ENCODE peak calls at places on chromosomes 11 and 22, in eight cellular contexts. One of them, this sample, is unnamed.

GRCh38 chr22:31748490-31748889 is 1.4 kb downstream of the PRR14L start:
- DNase-seq in M059J: no peak
- DNase-seq in PC-3: peak
- DNase-seq in NCI-H187: no peak
- DNase-seq in iPS-NIHi11: no peak
- DNase-seq in activated CD8-positive, alpha-beta memory T cell treated with anti-CD3 and anti-CD28 coated beads, Interleukin-2, amount 50 U/mL, for 48 hours: no peak
- DNase-seq in hippocampal formation: no peak
- DNase-seq in lower lobe of right lung: no peak
- DNase-seq in this sample: no peak

GRCh38 chr11:47394322-47395224 is 13.8 kb upstream of the SLC39A13 start:
- DNase-seq in M059J: no peak
- DNase-seq in PC-3: no peak
- DNase-seq in NCI-H187: no peak
- DNase-seq in iPS-NIHi11: peak
- DNase-seq in activated CD8-positive, alpha-beta memory T cell treated with anti-CD3 and anti-CD28 coated beads, Interleukin-2, amount 50 U/mL, for 48 hours: peak
- DNase-seq in hippocampal formation: no peak
- DNase-seq in lower lobe of right lung: peak
- DNase-seq in this sample: no peak

GRCh38 chr11:100576044-100577021 is 110.8 kb upstream of the ARHGAP42 start:
- DNase-seq in M059J: peak
- DNase-seq in PC-3: peak
- DNase-seq in NCI-H187: no peak
- DNase-seq in iPS-NIHi11: peak
- DNase-seq in activated CD8-positive, alpha-beta memory T cell treated with anti-CD3 and anti-CD28 coated beads, Interleukin-2, amount 50 U/mL, for 48 hours: no peak
- DNase-seq in hippocampal formation: peak
- DNase-seq in lower lobe of right lung: no peak
- DNase-seq in this sample: no peak

GRCh38 chr22:21587803-21588611 is 20.5 kb downstream of the UBE2L3 start:
- DNase-seq in M059J: peak
- DNase-seq in PC-3: no peak
- DNase-seq in NCI-H187: no peak
- DNase-seq in iPS-NIHi11: no peak
- DNase-seq in activated CD8-positive, alpha-beta memory T cell treated with anti-CD3 and anti-CD28 coated beads, Interleukin-2, amount 50 U/mL, for 48 hours: peak
- DNase-seq in hippocampal formation: peak
- DNase-seq in lower lobe of right lung: no peak
- DNase-seq in this sample: no peak

GRCh38 chr11:60864856-60865513 is 2.4 kb upstream of the ZP1 start:
- DNase-seq in M059J: no peak
- DNase-seq in PC-3: no peak
- DNase-seq in NCI-H187: no peak
- DNase-seq in iPS-NIHi11: no peak
- DNase-seq in activated CD8-positive, alpha-beta memory T cell treated with anti-CD3 and anti-CD28 coated beads, Interleukin-2, amount 50 U/mL, for 48 hours: peak
- DNase-seq in hippocampal formation: no peak
- DNase-seq in lower lobe of right lung: peak
- DNase-seq in this sample: no peak

GRCh38 chr11:79931692-79932091 is 490.9 kb upstream of the TENM4 start:
- DNase-seq in M059J: no peak
- DNase-seq in PC-3: no peak
- DNase-seq in NCI-H187: no peak
- DNase-seq in iPS-NIHi11: no peak
- DNase-seq in activated CD8-positive, alpha-beta memory T cell treated with anti-CD3 and anti-CD28 coated beads, Interleukin-2, amount 50 U/mL, for 48 hours: no peak
- DNase-seq in hippocampal formation: no peak
- DNase-seq in lower lobe of right lung: no peak
- DNase-seq in this sample: no peak

GRCh38 chr22:44646668-44647067 is 55.3 kb upstream of the PRR5 start:
- DNase-seq in M059J: no peak
- DNase-seq in PC-3: no peak
- DNase-seq in NCI-H187: no peak
- DNase-seq in iPS-NIHi11: no peak
- DNase-seq in activated CD8-positive, alpha-beta memory T cell treated with anti-CD3 and anti-CD28 coated beads, Interleukin-2, amount 50 U/mL, for 48 hours: no peak
- DNase-seq in hippocampal formation: no peak
- DNase-seq in lower lobe of right lung: no peak
- DNase-seq in this sample: no peak

GRCh38 chr11:94740083-94740974 is 27.8 kb upstream of the AMOTL1 start:
- DNase-seq in M059J: peak
- DNase-seq in PC-3: peak
- DNase-seq in NCI-H187: no peak
- DNase-seq in iPS-NIHi11: peak
- DNase-seq in activated CD8-positive, alpha-beta memory T cell treated with anti-CD3 and anti-CD28 coated beads, Interleukin-2, amount 50 U/mL, for 48 hours: no peak
- DNase-seq in hippocampal formation: no peak
- DNase-seq in lower lobe of right lung: peak
- DNase-seq in this sample: no peak

GRCh38 chr11:12539570-12539969 is 134.7 kb upstream of the TEAD1 start:
- DNase-seq in M059J: peak
- DNase-seq in PC-3: peak
- DNase-seq in NCI-H187: no peak
- DNase-seq in iPS-NIHi11: no peak
- DNase-seq in activated CD8-positive, alpha-beta memory T cell treated with anti-CD3 and anti-CD28 coated beads, Interleukin-2, amount 50 U/mL, for 48 hours: no peak
- DNase-seq in hippocampal formation: no peak
- DNase-seq in lower lobe of right lung: no peak
- DNase-seq in this sample: no peak